ENCODE peak calls at places on chromosomes 16 and 17, in seven cellular contexts. N is cardiac muscle cell, O is ACHN, V is caudate nucleus, Q is T-helper 1 cell, B is AG09309, M is mucosa of gallbladder. L is an unnamed sample.

GRCh38 chr16:84547539-84548058 is 43.1 kb upstream of the MEAK7 start:
- DNase-seq in Q (no peak), N (no peak), B (no peak), M (no peak), O (no peak), V (no peak), L (no peak)

GRCh38 chr17:68054296-68054900 is 18.9 kb downstream of the KPNA2 start:
- DNase-seq in Q (no peak), O (no peak), M (no peak), V (no peak), B (peak), N (peak), L (peak)

GRCh38 chr16:13245713-13246377 is 344.4 kb downstream of the SHISA9 start:
- DNase-seq in B (no peak), V (no peak), Q (no peak), O (no peak), M (peak), N (no peak), L (no peak)

GRCh38 chr16:31087971-31088370 is 772 bp downstream of the PRSS53 start:
- DNase-seq in B (no peak), M (no peak), O (no peak), V (no peak), Q (no peak), N (no peak), L (no peak)

GRCh38 chr17:63542218-63542545 is 8.1 kb upstream of the DCAF7 start:
- DNase-seq in Q (no peak), O (no peak), V (no peak), N (no peak), M (no peak), B (no peak), L (no peak)

GRCh38 chr16:35753559-35754390 is 2294.4 kb downstream of the TP53TG3F start:
- DNase-seq in B (no peak), Q (no peak), N (no peak), O (no peak), M (no peak), V (no peak), L (no peak)

GRCh38 chr17:4947411-4948165 is 742 bp downstream of the PFN1 start:
- DNase-seq in N (peak), V (no peak), Q (peak), O (peak), M (peak), B (no peak), L (no peak)

GRCh38 chr16:53372942-53373871 is 61.1 kb upstream of the RBL2 start:
- DNase-seq in V (no peak), B (no peak), M (peak), O (no peak), N (no peak), Q (peak), L (no peak)

GRCh38 chr17:76053230-76054111 is 18.8 kb downstream of the SRP68 start:
- DNase-seq in V (no peak), O (peak), M (peak), B (no peak), N (peak), Q (no peak), L (no peak)

GRCh38 chr16:2388139-2388874 is 40.9 kb upstream of the CCNF start:
- DNase-seq in Q (no peak), V (no peak), N (no peak), M (no peak), B (no peak), O (no peak), L (no peak)

GRCh38 chr17:48392836-48393235 is 37.2 kb downstream of the SKAP1 start:
- DNase-seq in O (no peak), Q (no peak), N (no peak), B (no peak), V (no peak), M (no peak), L (no peak)

GRCh38 chr17:74361613-74362391 is at the start of gene BTBD17:
- DNase-seq in O (peak), M (no peak), B (no peak), N (peak), V (no peak), Q (no peak), L (peak)

GRCh38 chr17:81537343-81537855 is 9.2 kb downstream of the FSCN2 start:
- DNase-seq in O (peak), Q (no peak), V (peak), B (no peak), N (peak), M (no peak), L (no peak)

GRCh38 chr17:28567604-28568003 is 3.7 kb downstream of the PIGS start:
- DNase-seq in N (no peak), O (no peak), V (no peak), B (no peak), M (no peak), Q (no peak), L (no peak)

GRCh38 chr17:40086150-40087044 is 14.0 kb downstream of the NR1D1 start:
- DNase-seq in N (peak), M (no peak), Q (no peak), B (no peak), O (peak), V (no peak), L (no peak)

GRCh38 chr16:24221219-24221618 is 34.9 kb upstream of the CACNG3 start:
- DNase-seq in O (no peak), Q (no peak), B (no peak), N (no peak), M (no peak), V (no peak), L (no peak)

GRCh38 chr16:89449726-89450335 is 40.5 kb downstream of the ANKRD11 start:
- DNase-seq in O (no peak), N (no peak), B (no peak), Q (no peak), V (no peak), M (no peak), L (no peak)

GRCh38 chr16:86897486-86897885 is 319.1 kb downstream of the FOXL1 start:
- DNase-seq in O (no peak), V (no peak), B (no peak), N (no peak), Q (no peak), M (no peak), L (no peak)

GRCh38 chr17:76707985-76708807 is 2.6 kb downstream of the MXRA7 start:
- DNase-seq in N (peak), B (no peak), V (no peak), M (no peak), Q (no peak), O (peak), L (peak)

GRCh38 chr17:79133214-79133613 is 58.6 kb downstream of the ENGASE start:
- DNase-seq in Q (no peak), M (no peak), B (no peak), N (no peak), V (no peak), O (no peak), L (no peak)

GRCh38 chr16:78307824-78308528 is 208.5 kb downstream of the WWOX start:
- DNase-seq in V (no peak), B (no peak), Q (no peak), N (no peak), O (no peak), M (no peak), L (no peak)

GRCh38 chr17:57557363-57557762 is 187.7 kb downstream of the CCDC182 start:
- DNase-seq in B (no peak), O (peak), Q (no peak), M (no peak), N (no peak), V (no peak), L (no peak)

GRCh38 chr17:7383742-7384488 is 3.0 kb downstream of the TNK1 start:
- DNase-seq in N (peak), B (no peak), V (peak), M (peak), Q (peak), O (no peak), L (no peak)

L was measured in midbrain.